ENCODE peak calls at places on chromosomes 11 and 22, in four cellular contexts. G is GM20000; Z is cardiac septum; T is effector CD4-positive, alpha-beta T cell. X is an unnamed sample.

GRCh38 chr11:127998421-127998820 is 588.9 kb downstream of the ETS1 start:
- DNase-seq in G (no peak), Z (no peak), T (no peak), X (peak; percentile 90)

GRCh38 chr22:27791494-27792241 is 9.9 kb downstream of the MN1 start:
- DNase-seq in G (no peak), Z (no peak), T (no peak), X (no peak)

GRCh38 chr22:29154364-29155048 is 51.2 kb upstream of the EMID1 start:
- DNase-seq in G (peak; percentile 85), Z (peak; percentile 94), T (peak; percentile 47), X (peak; percentile 51)

GRCh38 chr11:65435981-65436411 is 13.4 kb downstream of the NEAT1 start:
- DNase-seq in G (no peak), Z (peak; percentile 75), T (no peak), X (no peak)

GRCh38 chr22:30390974-30391691 is 3.9 kb upstream of the RNF215 start:
- DNase-seq in G (peak; percentile 87), Z (no peak), T (peak; percentile 75), X (peak; percentile 50)

GRCh38 chr11:43708776-43709175 is 28.2 kb downstream of the HSD17B12 start:
- DNase-seq in G (no peak), Z (no peak), T (no peak), X (no peak)

GRCh38 chr11:101584651-101585050 is 844 bp upstream of the TRPC6 start:
- DNase-seq in G (no peak), Z (no peak), T (no peak), X (no peak)

GRCh38 chr11:95318459-95318858 is 87.5 kb upstream of the SESN3 start:
- DNase-seq in G (no peak), Z (no peak), T (no peak), X (no peak)

GRCh38 chr11:12692238-12693074 is 18.2 kb downstream of the TEAD1 start:
- DNase-seq in G (no peak), Z (peak; percentile 88), T (no peak), X (peak; percentile 89)

GRCh38 chr11:123174196-123175183 is 20.6 kb downstream of the CLMP start:
- DNase-seq in G (no peak), Z (no peak), T (no peak), X (no peak)

GRCh38 chr22:40035351-40035750 is 40.6 kb downstream of the FAM83F start:
- DNase-seq in G (no peak), Z (no peak), T (no peak), X (no peak)

GRCh38 chr22:29158546-29158945 is 47.1 kb upstream of the EMID1 start:
- DNase-seq in G (no peak), Z (peak; percentile 19), T (no peak), X (no peak)

X was measured in foreskin melanocyte.